ENCODE peak calls at places on chromosomes 6 and 20, in ten cellular contexts. One of them, this sample, is unnamed.

GRCh38 chr6:147382945-147383554 is 125.4 kb upstream of the SAMD5 start:
- DNase-seq in SW480: peak; percentile 11
- DNase-seq in choroid plexus epithelial cell: peak; percentile 76
- DNase-seq in cortex of kidney: no peak
- DNase-seq in activated naive CD8-positive, alpha-beta T cell treated with anti-CD3 and anti-CD28 coated beads, Interleukin-2, amount 50 U/mL, for 24 hours: no peak
- DNase-seq in COR-L47: peak; percentile 9
- DNase-seq in right cardiac atrium: no peak
- DNase-seq in NT2/D1: no peak
- DNase-seq in left kidney: peak; percentile 31
- DNase-seq in stimulated activated CD4-positive, alpha-beta T cell treated with anti-CD3 and anti-CD28 coated beads, Interleukin-2, amount 100 ng/mL, for 48 hours: no peak
- DNase-seq in this sample: no peak

GRCh38 chr6:105750089-105750488 is 336.0 kb upstream of the PRDM1 start:
- DNase-seq in SW480: no peak
- DNase-seq in choroid plexus epithelial cell: no peak
- DNase-seq in cortex of kidney: no peak
- DNase-seq in activated naive CD8-positive, alpha-beta T cell treated with anti-CD3 and anti-CD28 coated beads, Interleukin-2, amount 50 U/mL, for 24 hours: no peak
- DNase-seq in COR-L47: no peak
- DNase-seq in right cardiac atrium: no peak
- DNase-seq in NT2/D1: no peak
- DNase-seq in left kidney: no peak
- DNase-seq in stimulated activated CD4-positive, alpha-beta T cell treated with anti-CD3 and anti-CD28 coated beads, Interleukin-2, amount 100 ng/mL, for 48 hours: no peak
- DNase-seq in this sample: no peak

GRCh38 chr20:4260102-4260501 is 244.7 kb upstream of the RNF24 start:
- DNase-seq in SW480: no peak
- DNase-seq in choroid plexus epithelial cell: no peak
- DNase-seq in cortex of kidney: no peak
- DNase-seq in activated naive CD8-positive, alpha-beta T cell treated with anti-CD3 and anti-CD28 coated beads, Interleukin-2, amount 50 U/mL, for 24 hours: no peak
- DNase-seq in COR-L47: no peak
- DNase-seq in right cardiac atrium: no peak
- DNase-seq in NT2/D1: no peak
- DNase-seq in left kidney: no peak
- DNase-seq in stimulated activated CD4-positive, alpha-beta T cell treated with anti-CD3 and anti-CD28 coated beads, Interleukin-2, amount 100 ng/mL, for 48 hours: no peak
- DNase-seq in this sample: no peak

GRCh38 chr20:4513720-4514119 is 208.0 kb upstream of the PRND start:
- DNase-seq in SW480: peak; percentile 44
- DNase-seq in choroid plexus epithelial cell: peak; percentile 86
- DNase-seq in cortex of kidney: no peak
- DNase-seq in activated naive CD8-positive, alpha-beta T cell treated with anti-CD3 and anti-CD28 coated beads, Interleukin-2, amount 50 U/mL, for 24 hours: no peak
- DNase-seq in COR-L47: no peak
- DNase-seq in right cardiac atrium: no peak
- DNase-seq in NT2/D1: no peak
- DNase-seq in left kidney: no peak
- DNase-seq in stimulated activated CD4-positive, alpha-beta T cell treated with anti-CD3 and anti-CD28 coated beads, Interleukin-2, amount 100 ng/mL, for 48 hours: no peak
- DNase-seq in this sample: no peak

GRCh38 chr6:34143196-34143883 is 2.5 kb downstream of the GRM4 start:
- DNase-seq in SW480: no peak
- DNase-seq in choroid plexus epithelial cell: no peak
- DNase-seq in cortex of kidney: no peak
- DNase-seq in activated naive CD8-positive, alpha-beta T cell treated with anti-CD3 and anti-CD28 coated beads, Interleukin-2, amount 50 U/mL, for 24 hours: no peak
- DNase-seq in COR-L47: no peak
- DNase-seq in right cardiac atrium: peak; percentile 47
- DNase-seq in NT2/D1: no peak
- DNase-seq in left kidney: no peak
- DNase-seq in stimulated activated CD4-positive, alpha-beta T cell treated with anti-CD3 and anti-CD28 coated beads, Interleukin-2, amount 100 ng/mL, for 48 hours: no peak
- DNase-seq in this sample: no peak

GRCh38 chr6:113392551-113393055 is 464.5 kb upstream of the MARCKS start:
- DNase-seq in SW480: no peak
- DNase-seq in choroid plexus epithelial cell: no peak
- DNase-seq in cortex of kidney: no peak
- DNase-seq in activated naive CD8-positive, alpha-beta T cell treated with anti-CD3 and anti-CD28 coated beads, Interleukin-2, amount 50 U/mL, for 24 hours: no peak
- DNase-seq in COR-L47: peak; percentile 13
- DNase-seq in right cardiac atrium: no peak
- DNase-seq in NT2/D1: no peak
- DNase-seq in left kidney: no peak
- DNase-seq in stimulated activated CD4-positive, alpha-beta T cell treated with anti-CD3 and anti-CD28 coated beads, Interleukin-2, amount 100 ng/mL, for 48 hours: no peak
- DNase-seq in this sample: no peak

GRCh38 chr6:167826230-167827061 is at the start of gene AFDN:
- DNase-seq in SW480: peak; percentile 38
- DNase-seq in choroid plexus epithelial cell: peak; percentile 56
- DNase-seq in cortex of kidney: no peak
- DNase-seq in activated naive CD8-positive, alpha-beta T cell treated with anti-CD3 and anti-CD28 coated beads, Interleukin-2, amount 50 U/mL, for 24 hours: peak; percentile 61
- DNase-seq in COR-L47: no peak
- DNase-seq in right cardiac atrium: peak; percentile 92
- DNase-seq in NT2/D1: no peak
- DNase-seq in left kidney: peak; percentile 85
- DNase-seq in stimulated activated CD4-positive, alpha-beta T cell treated with anti-CD3 and anti-CD28 coated beads, Interleukin-2, amount 100 ng/mL, for 48 hours: peak; percentile 54
- DNase-seq in this sample: peak; percentile 19

GRCh38 chr6:142796571-142796970 is 148.4 kb downstream of the HIVEP2 start:
- DNase-seq in SW480: no peak
- DNase-seq in choroid plexus epithelial cell: peak; percentile 92
- DNase-seq in cortex of kidney: no peak
- DNase-seq in activated naive CD8-positive, alpha-beta T cell treated with anti-CD3 and anti-CD28 coated beads, Interleukin-2, amount 50 U/mL, for 24 hours: no peak
- DNase-seq in COR-L47: no peak
- DNase-seq in right cardiac atrium: no peak
- DNase-seq in NT2/D1: no peak
- DNase-seq in left kidney: peak; percentile 45
- DNase-seq in stimulated activated CD4-positive, alpha-beta T cell treated with anti-CD3 and anti-CD28 coated beads, Interleukin-2, amount 100 ng/mL, for 48 hours: no peak
- DNase-seq in this sample: peak; percentile 83

GRCh38 chr6:89986650-89987074 is 92.4 kb downstream of the GJA10 start:
- DNase-seq in SW480: no peak
- DNase-seq in choroid plexus epithelial cell: peak; percentile 45
- DNase-seq in cortex of kidney: no peak
- DNase-seq in activated naive CD8-positive, alpha-beta T cell treated with anti-CD3 and anti-CD28 coated beads, Interleukin-2, amount 50 U/mL, for 24 hours: no peak
- DNase-seq in COR-L47: no peak
- DNase-seq in right cardiac atrium: no peak
- DNase-seq in NT2/D1: no peak
- DNase-seq in left kidney: no peak
- DNase-seq in stimulated activated CD4-positive, alpha-beta T cell treated with anti-CD3 and anti-CD28 coated beads, Interleukin-2, amount 100 ng/mL, for 48 hours: no peak
- DNase-seq in this sample: peak; percentile 68

GRCh38 chr6:115545410-115545986 is 515.2 kb downstream of the FRK start:
- DNase-seq in SW480: no peak
- DNase-seq in choroid plexus epithelial cell: no peak
- DNase-seq in cortex of kidney: no peak
- DNase-seq in activated naive CD8-positive, alpha-beta T cell treated with anti-CD3 and anti-CD28 coated beads, Interleukin-2, amount 50 U/mL, for 24 hours: no peak
- DNase-seq in COR-L47: no peak
- DNase-seq in right cardiac atrium: peak; percentile 57
- DNase-seq in NT2/D1: peak; percentile 25
- DNase-seq in left kidney: peak; percentile 33
- DNase-seq in stimulated activated CD4-positive, alpha-beta T cell treated with anti-CD3 and anti-CD28 coated beads, Interleukin-2, amount 100 ng/mL, for 48 hours: no peak
- DNase-seq in this sample: no peak

GRCh38 chr6:168837231-168837903 is 396.4 kb downstream of the SMOC2 start:
- DNase-seq in SW480: no peak
- DNase-seq in choroid plexus epithelial cell: no peak
- DNase-seq in cortex of kidney: no peak
- DNase-seq in activated naive CD8-positive, alpha-beta T cell treated with anti-CD3 and anti-CD28 coated beads, Interleukin-2, amount 50 U/mL, for 24 hours: no peak
- DNase-seq in COR-L47: no peak
- DNase-seq in right cardiac atrium: no peak
- DNase-seq in NT2/D1: peak; percentile 71
- DNase-seq in left kidney: no peak
- DNase-seq in stimulated activated CD4-positive, alpha-beta T cell treated with anti-CD3 and anti-CD28 coated beads, Interleukin-2, amount 100 ng/mL, for 48 hours: no peak
- DNase-seq in this sample: no peak

GRCh38 chr6:13813011-13813410 is 1.3 kb downstream of the MCUR1 start:
- DNase-seq in SW480: peak; percentile 8
- DNase-seq in choroid plexus epithelial cell: no peak
- DNase-seq in cortex of kidney: no peak
- DNase-seq in activated naive CD8-positive, alpha-beta T cell treated with anti-CD3 and anti-CD28 coated beads, Interleukin-2, amount 50 U/mL, for 24 hours: no peak
- DNase-seq in COR-L47: no peak
- DNase-seq in right cardiac atrium: no peak
- DNase-seq in NT2/D1: no peak
- DNase-seq in left kidney: no peak
- DNase-seq in stimulated activated CD4-positive, alpha-beta T cell treated with anti-CD3 and anti-CD28 coated beads, Interleukin-2, amount 100 ng/mL, for 48 hours: no peak
- DNase-seq in this sample: no peak

GRCh38 chr20:13058666-13059389 is 50.1 kb downstream of the SPTLC3 start:
- DNase-seq in SW480: no peak
- DNase-seq in choroid plexus epithelial cell: no peak
- DNase-seq in cortex of kidney: no peak
- DNase-seq in activated naive CD8-positive, alpha-beta T cell treated with anti-CD3 and anti-CD28 coated beads, Interleukin-2, amount 50 U/mL, for 24 hours: no peak
- DNase-seq in COR-L47: no peak
- DNase-seq in right cardiac atrium: no peak
- DNase-seq in NT2/D1: no peak
- DNase-seq in left kidney: no peak
- DNase-seq in stimulated activated CD4-positive, alpha-beta T cell treated with anti-CD3 and anti-CD28 coated beads, Interleukin-2, amount 100 ng/mL, for 48 hours: no peak
- DNase-seq in this sample: no peak

GRCh38 chr20:49167811-49168507 is 20.2 kb downstream of the STAU1 start:
- DNase-seq in SW480: no peak
- DNase-seq in choroid plexus epithelial cell: no peak
- DNase-seq in cortex of kidney: no peak
- DNase-seq in activated naive CD8-positive, alpha-beta T cell treated with anti-CD3 and anti-CD28 coated beads, Interleukin-2, amount 50 U/mL, for 24 hours: no peak
- DNase-seq in COR-L47: no peak
- DNase-seq in right cardiac atrium: no peak
- DNase-seq in NT2/D1: no peak
- DNase-seq in left kidney: no peak
- DNase-seq in stimulated activated CD4-positive, alpha-beta T cell treated with anti-CD3 and anti-CD28 coated beads, Interleukin-2, amount 100 ng/mL, for 48 hours: no peak
- DNase-seq in this sample: peak; percentile 59

GRCh38 chr20:258963-259362 is 1.4 kb downstream of the DEFB132 start:
- DNase-seq in SW480: peak; percentile 54
- DNase-seq in choroid plexus epithelial cell: peak; percentile 50
- DNase-seq in cortex of kidney: no peak
- DNase-seq in activated naive CD8-positive, alpha-beta T cell treated with anti-CD3 and anti-CD28 coated beads, Interleukin-2, amount 50 U/mL, for 24 hours: no peak
- DNase-seq in COR-L47: peak; percentile 21
- DNase-seq in right cardiac atrium: no peak
- DNase-seq in NT2/D1: no peak
- DNase-seq in left kidney: peak; percentile 49
- DNase-seq in stimulated activated CD4-positive, alpha-beta T cell treated with anti-CD3 and anti-CD28 coated beads, Interleukin-2, amount 100 ng/mL, for 48 hours: no peak
- DNase-seq in this sample: no peak

GRCh38 chr6:167329014-167329413 is 4.1 kb downstream of the TTLL2 start:
- DNase-seq in SW480: no peak
- DNase-seq in choroid plexus epithelial cell: no peak
- DNase-seq in cortex of kidney: no peak
- DNase-seq in activated naive CD8-positive, alpha-beta T cell treated with anti-CD3 and anti-CD28 coated beads, Interleukin-2, amount 50 U/mL, for 24 hours: no peak
- DNase-seq in COR-L47: no peak
- DNase-seq in right cardiac atrium: no peak
- DNase-seq in NT2/D1: no peak
- DNase-seq in left kidney: no peak
- DNase-seq in stimulated activated CD4-positive, alpha-beta T cell treated with anti-CD3 and anti-CD28 coated beads, Interleukin-2, amount 100 ng/mL, for 48 hours: no peak
- DNase-seq in this sample: no peak

GRCh38 chr6:6166064-6166463 is 154.4 kb downstream of the F13A1 start:
- DNase-seq in SW480: no peak
- DNase-seq in choroid plexus epithelial cell: no peak
- DNase-seq in cortex of kidney: no peak
- DNase-seq in activated naive CD8-positive, alpha-beta T cell treated with anti-CD3 and anti-CD28 coated beads, Interleukin-2, amount 50 U/mL, for 24 hours: no peak
- DNase-seq in COR-L47: no peak
- DNase-seq in right cardiac atrium: no peak
- DNase-seq in NT2/D1: no peak
- DNase-seq in left kidney: no peak
- DNase-seq in stimulated activated CD4-positive, alpha-beta T cell treated with anti-CD3 and anti-CD28 coated beads, Interleukin-2, amount 100 ng/mL, for 48 hours: no peak
- DNase-seq in this sample: no peak

GRCh38 chr6:111210074-111210729 is 122.9 kb downstream of the SLC16A10 start:
- DNase-seq in SW480: peak; percentile 62
- DNase-seq in choroid plexus epithelial cell: peak; percentile 81
- DNase-seq in cortex of kidney: no peak
- DNase-seq in activated naive CD8-positive, alpha-beta T cell treated with anti-CD3 and anti-CD28 coated beads, Interleukin-2, amount 50 U/mL, for 24 hours: no peak
- DNase-seq in COR-L47: peak; percentile 20
- DNase-seq in right cardiac atrium: no peak
- DNase-seq in NT2/D1: peak; percentile 40
- DNase-seq in left kidney: peak; percentile 81
- DNase-seq in stimulated activated CD4-positive, alpha-beta T cell treated with anti-CD3 and anti-CD28 coated beads, Interleukin-2, amount 100 ng/mL, for 48 hours: peak; percentile 5
- DNase-seq in this sample: peak; percentile 53

GRCh38 chr20:50110141-50111047 is 2.6 kb downstream of the UBE2V1 start:
- DNase-seq in SW480: no peak
- DNase-seq in choroid plexus epithelial cell: peak; percentile 57
- DNase-seq in cortex of kidney: no peak
- DNase-seq in activated naive CD8-positive, alpha-beta T cell treated with anti-CD3 and anti-CD28 coated beads, Interleukin-2, amount 50 U/mL, for 24 hours: peak; percentile 53
- DNase-seq in COR-L47: no peak
- DNase-seq in right cardiac atrium: no peak
- DNase-seq in NT2/D1: no peak
- DNase-seq in left kidney: peak; percentile 40
- DNase-seq in stimulated activated CD4-positive, alpha-beta T cell treated with anti-CD3 and anti-CD28 coated beads, Interleukin-2, amount 100 ng/mL, for 48 hours: peak; percentile 26
- DNase-seq in this sample: no peak

GRCh38 chr6:93918258-93918657 is 498.9 kb upstream of the EPHA7 start:
- DNase-seq in SW480: no peak
- DNase-seq in choroid plexus epithelial cell: no peak
- DNase-seq in cortex of kidney: no peak
- DNase-seq in activated naive CD8-positive, alpha-beta T cell treated with anti-CD3 and anti-CD28 coated beads, Interleukin-2, amount 50 U/mL, for 24 hours: no peak
- DNase-seq in COR-L47: no peak
- DNase-seq in right cardiac atrium: no peak
- DNase-seq in NT2/D1: no peak
- DNase-seq in left kidney: no peak
- DNase-seq in stimulated activated CD4-positive, alpha-beta T cell treated with anti-CD3 and anti-CD28 coated beads, Interleukin-2, amount 100 ng/mL, for 48 hours: no peak
- DNase-seq in this sample: no peak

GRCh38 chr20:50172347-50173013 is 18.1 kb upstream of the CEBPB start:
- DNase-seq in SW480: peak; percentile 87
- DNase-seq in choroid plexus epithelial cell: peak; percentile 75
- DNase-seq in cortex of kidney: no peak
- DNase-seq in activated naive CD8-positive, alpha-beta T cell treated with anti-CD3 and anti-CD28 coated beads, Interleukin-2, amount 50 U/mL, for 24 hours: no peak
- DNase-seq in COR-L47: no peak
- DNase-seq in right cardiac atrium: peak; percentile 95
- DNase-seq in NT2/D1: peak; percentile 74
- DNase-seq in left kidney: peak; percentile 91
- DNase-seq in stimulated activated CD4-positive, alpha-beta T cell treated with anti-CD3 and anti-CD28 coated beads, Interleukin-2, amount 100 ng/mL, for 48 hours: no peak
- DNase-seq in this sample: peak; percentile 76

GRCh38 chr6:79374308-79374707 is 139.8 kb upstream of the HMGN3 start:
- DNase-seq in SW480: no peak
- DNase-seq in choroid plexus epithelial cell: no peak
- DNase-seq in cortex of kidney: no peak
- DNase-seq in activated naive CD8-positive, alpha-beta T cell treated with anti-CD3 and anti-CD28 coated beads, Interleukin-2, amount 50 U/mL, for 24 hours: no peak
- DNase-seq in COR-L47: no peak
- DNase-seq in right cardiac atrium: no peak
- DNase-seq in NT2/D1: no peak
- DNase-seq in left kidney: no peak
- DNase-seq in stimulated activated CD4-positive, alpha-beta T cell treated with anti-CD3 and anti-CD28 coated beads, Interleukin-2, amount 100 ng/mL, for 48 hours: no peak
- DNase-seq in this sample: no peak

GRCh38 chr20:1456300-1456699 is 10.3 kb downstream of the NSFL1C start:
- DNase-seq in SW480: no peak
- DNase-seq in choroid plexus epithelial cell: peak; percentile 69
- DNase-seq in cortex of kidney: no peak
- DNase-seq in activated naive CD8-positive, alpha-beta T cell treated with anti-CD3 and anti-CD28 coated beads, Interleukin-2, amount 50 U/mL, for 24 hours: no peak
- DNase-seq in COR-L47: no peak
- DNase-seq in right cardiac atrium: no peak
- DNase-seq in NT2/D1: no peak
- DNase-seq in left kidney: no peak
- DNase-seq in stimulated activated CD4-positive, alpha-beta T cell treated with anti-CD3 and anti-CD28 coated beads, Interleukin-2, amount 100 ng/mL, for 48 hours: no peak
- DNase-seq in this sample: no peak

GRCh38 chr6:112010328-112010727 is 43.6 kb upstream of the CCN6 start:
- DNase-seq in SW480: peak; percentile 32
- DNase-seq in choroid plexus epithelial cell: no peak
- DNase-seq in cortex of kidney: no peak
- DNase-seq in activated naive CD8-positive, alpha-beta T cell treated with anti-CD3 and anti-CD28 coated beads, Interleukin-2, amount 50 U/mL, for 24 hours: no peak
- DNase-seq in COR-L47: no peak
- DNase-seq in right cardiac atrium: no peak
- DNase-seq in NT2/D1: no peak
- DNase-seq in left kidney: no peak
- DNase-seq in stimulated activated CD4-positive, alpha-beta T cell treated with anti-CD3 and anti-CD28 coated beads, Interleukin-2, amount 100 ng/mL, for 48 hours: no peak
- DNase-seq in this sample: no peak

GRCh38 chr6:121810346-121811032 is 375.0 kb downstream of the GJA1 start:
- DNase-seq in SW480: no peak
- DNase-seq in choroid plexus epithelial cell: peak; percentile 7
- DNase-seq in cortex of kidney: no peak
- DNase-seq in activated naive CD8-positive, alpha-beta T cell treated with anti-CD3 and anti-CD28 coated beads, Interleukin-2, amount 50 U/mL, for 24 hours: no peak
- DNase-seq in COR-L47: no peak
- DNase-seq in right cardiac atrium: no peak
- DNase-seq in NT2/D1: no peak
- DNase-seq in left kidney: no peak
- DNase-seq in stimulated activated CD4-positive, alpha-beta T cell treated with anti-CD3 and anti-CD28 coated beads, Interleukin-2, amount 100 ng/mL, for 48 hours: no peak
- DNase-seq in this sample: no peak

GRCh38 chr6:156068870-156069269 is 613.2 kb upstream of the NOX3 start:
- DNase-seq in SW480: no peak
- DNase-seq in choroid plexus epithelial cell: peak; percentile 1
- DNase-seq in cortex of kidney: no peak
- DNase-seq in activated naive CD8-positive, alpha-beta T cell treated with anti-CD3 and anti-CD28 coated beads, Interleukin-2, amount 50 U/mL, for 24 hours: no peak
- DNase-seq in COR-L47: peak; percentile 3
- DNase-seq in right cardiac atrium: no peak
- DNase-seq in NT2/D1: no peak
- DNase-seq in left kidney: peak; percentile 29
- DNase-seq in stimulated activated CD4-positive, alpha-beta T cell treated with anti-CD3 and anti-CD28 coated beads, Interleukin-2, amount 100 ng/mL, for 48 hours: no peak
- DNase-seq in this sample: peak; percentile 8

GRCh38 chr6:36692220-36692619 is 5.4 kb upstream of the RAB44 start:
- DNase-seq in SW480: no peak
- DNase-seq in choroid plexus epithelial cell: no peak
- DNase-seq in cortex of kidney: no peak
- DNase-seq in activated naive CD8-positive, alpha-beta T cell treated with anti-CD3 and anti-CD28 coated beads, Interleukin-2, amount 50 U/mL, for 24 hours: no peak
- DNase-seq in COR-L47: no peak
- DNase-seq in right cardiac atrium: no peak
- DNase-seq in NT2/D1: no peak
- DNase-seq in left kidney: no peak
- DNase-seq in stimulated activated CD4-positive, alpha-beta T cell treated with anti-CD3 and anti-CD28 coated beads, Interleukin-2, amount 100 ng/mL, for 48 hours: no peak
- DNase-seq in this sample: no peak

GRCh38 chr6:85747093-85747492 is 104.4 kb upstream of the SYNCRIP start:
- DNase-seq in SW480: no peak
- DNase-seq in choroid plexus epithelial cell: peak; percentile 29
- DNase-seq in cortex of kidney: no peak
- DNase-seq in activated naive CD8-positive, alpha-beta T cell treated with anti-CD3 and anti-CD28 coated beads, Interleukin-2, amount 50 U/mL, for 24 hours: no peak
- DNase-seq in COR-L47: no peak
- DNase-seq in right cardiac atrium: no peak
- DNase-seq in NT2/D1: no peak
- DNase-seq in left kidney: no peak
- DNase-seq in stimulated activated CD4-positive, alpha-beta T cell treated with anti-CD3 and anti-CD28 coated beads, Interleukin-2, amount 100 ng/mL, for 48 hours: no peak
- DNase-seq in this sample: no peak

This sample was measured in DMS79 treated with DMSO at 0.1 percent for 48 hours.